ENCODE peak calls at places on chromosomes 1 and 21, in ten cellular contexts. E is heart right ventricle; I is left colon; D is lower lobe of right lung; K is iPS-NIHi11; X is EH; S is activated CD8-positive, alpha-beta memory T cell treated with anti-CD3 and anti-CD28 coated beads for 4 hours; O is lung; R is HTR-8/SVneo; F is stimulated activated CD8-positive, alpha-beta memory T cell treated with anti-CD3 and anti-CD28 coated beads, Interleukin-7, amount 100 ng/mL, for 1 hour. M is an unnamed sample.

GRCh38 chr21:42799516-42799915 is 79.8 kb downstream of the WDR4 start:
- DNase-seq in E (no peak), I (no peak), D (no peak), K (no peak), X (no peak), S (no peak), O (no peak), R (no peak), F (no peak), M (no peak)

GRCh38 chr1:97832490-97832889 is 88.3 kb downstream of the DPYD start:
- DNase-seq in E (peak; percentile 60), I (no peak), D (no peak), K (no peak), X (peak; percentile 5), S (no peak), O (no peak), R (no peak), F (no peak), M (no peak)

GRCh38 chr1:171788696-171789095 is 7.2 kb downstream of the METTL13 start:
- DNase-seq in E (no peak), I (no peak), D (no peak), K (no peak), X (peak; percentile 88), S (no peak), O (no peak), R (no peak), F (no peak), M (no peak)

GRCh38 chr1:110976089-110976488 is 12.4 kb upstream of the LRIF1 start:
- DNase-seq in E (no peak), I (no peak), D (no peak), K (no peak), X (peak; percentile 50), S (no peak), O (no peak), R (no peak), F (no peak), M (no peak)

GRCh38 chr1:27435566-27436203 is 43.3 kb downstream of the GPR3 start:
- DNase-seq in E (no peak), I (no peak), D (no peak), K (no peak), X (no peak), S (no peak), O (no peak), R (no peak), F (no peak), M (no peak)

GRCh38 chr1:10909697-10910489 is 102.6 kb upstream of the TARDBP start:
- DNase-seq in E (no peak), I (peak; percentile 82), D (peak; percentile 86), K (peak; percentile 93), X (peak; percentile 27), S (peak; percentile 54), O (peak; percentile 63), R (peak; percentile 41), F (peak; percentile 32), M (peak; percentile 52)

GRCh38 chr21:30882907-30883597 is 1.7 kb upstream of the KRTAP11-1 start:
- DNase-seq in E (no peak), I (no peak), D (no peak), K (no peak), X (no peak), S (no peak), O (no peak), R (no peak), F (no peak), M (no peak)

GRCh38 chr1:99326215-99326949 is 62.1 kb downstream of the PLPPR4 start:
- DNase-seq in E (no peak), I (peak; percentile 16), D (no peak), K (peak; percentile 14), X (no peak), S (no peak), O (no peak), R (no peak), F (no peak), M (no peak)

GRCh38 chr21:26849428-26850115 is 4.4 kb upstream of the ADAMTS1 start:
- DNase-seq in E (peak; percentile 53), I (no peak), D (no peak), K (no peak), X (peak; percentile 73), S (no peak), O (no peak), R (no peak), F (no peak), M (no peak)

GRCh38 chr1:4836574-4836973 is 182.2 kb downstream of the AJAP1 start:
- DNase-seq in E (no peak), I (no peak), D (no peak), K (no peak), X (no peak), S (no peak), O (no peak), R (no peak), F (no peak), M (no peak)

GRCh38 chr1:14543191-14543849 is 55.2 kb upstream of the KAZN start:
- DNase-seq in E (no peak), I (no peak), D (no peak), K (no peak), X (no peak), S (no peak), O (no peak), R (no peak), F (no peak), M (no peak)

GRCh38 chr21:43930848-43931384 is 65.9 kb downstream of the AGPAT3 start:
- DNase-seq in E (no peak), I (no peak), D (no peak), K (no peak), X (no peak), S (no peak), O (no peak), R (no peak), F (no peak), M (no peak)